ENCODE peak calls at places on chromosomes 13 and 19, in ten cellular contexts. One of them, this sample, is unnamed.

GRCh38 chr19:16885166-16885565 is 3.6 kb upstream of the F2RL3 start:
- DNase-seq in mucosa of descending colon: no peak
- DNase-seq in neural crest cell: no peak
- DNase-seq in mesendoderm: no peak
- DNase-seq in hepatocyte: no peak
- DNase-seq in upper lobe of left lung: no peak
- DNase-seq in activated T-cell treated with anti-CD3 and anti-CD28 coated beads for 1 hour: no peak
- DNase-seq in glutamatergic neuron: no peak
- DNase-seq in H54: no peak
- DNase-seq in HEK293T: no peak
- DNase-seq in this sample: no peak

GRCh38 chr13:24135674-24136300 is 24.7 kb upstream of the SPATA13 start:
- DNase-seq in HEK293T: no peak
- DNase-seq in upper lobe of left lung: no peak
- DNase-seq in glutamatergic neuron: no peak
- DNase-seq in H54: no peak
- DNase-seq in hepatocyte: no peak
- DNase-seq in activated T-cell treated with anti-CD3 and anti-CD28 coated beads for 1 hour: no peak
- DNase-seq in mucosa of descending colon: no peak
- DNase-seq in neural crest cell: no peak
- DNase-seq in mesendoderm: no peak
- DNase-seq in this sample: no peak

GRCh38 chr19:44692379-44692721 is 6.6 kb upstream of the CEACAM16 start:
- DNase-seq in upper lobe of left lung: no peak
- DNase-seq in hepatocyte: no peak
- DNase-seq in activated T-cell treated with anti-CD3 and anti-CD28 coated beads for 1 hour: no peak
- DNase-seq in mesendoderm: no peak
- DNase-seq in H54: no peak
- DNase-seq in neural crest cell: no peak
- DNase-seq in mucosa of descending colon: no peak
- DNase-seq in glutamatergic neuron: no peak
- DNase-seq in HEK293T: no peak
- DNase-seq in this sample: no peak

GRCh38 chr13:107562222-107562621 is 653.1 kb downstream of the LIG4 start:
- DNase-seq in glutamatergic neuron: no peak
- DNase-seq in upper lobe of left lung: no peak
- DNase-seq in activated T-cell treated with anti-CD3 and anti-CD28 coated beads for 1 hour: no peak
- DNase-seq in mesendoderm: peak
- DNase-seq in mucosa of descending colon: no peak
- DNase-seq in H54: no peak
- DNase-seq in hepatocyte: no peak
- DNase-seq in HEK293T: no peak
- DNase-seq in neural crest cell: no peak
- DNase-seq in this sample: no peak

GRCh38 chr19:32691291-32691951 is at the start of gene NUDT19:
- DNase-seq in H54: peak
- DNase-seq in glutamatergic neuron: peak
- DNase-seq in activated T-cell treated with anti-CD3 and anti-CD28 coated beads for 1 hour: peak
- DNase-seq in upper lobe of left lung: peak
- DNase-seq in HEK293T: peak
- DNase-seq in hepatocyte: peak
- DNase-seq in mucosa of descending colon: peak
- DNase-seq in mesendoderm: no peak
- DNase-seq in neural crest cell: peak
- DNase-seq in this sample: peak

GRCh38 chr19:48862827-48863226 is 5.6 kb downstream of the PLEKHA4 start:
- DNase-seq in H54: no peak
- DNase-seq in glutamatergic neuron: no peak
- DNase-seq in neural crest cell: no peak
- DNase-seq in mesendoderm: no peak
- DNase-seq in upper lobe of left lung: no peak
- DNase-seq in activated T-cell treated with anti-CD3 and anti-CD28 coated beads for 1 hour: no peak
- DNase-seq in mucosa of descending colon: no peak
- DNase-seq in hepatocyte: no peak
- DNase-seq in HEK293T: no peak
- DNase-seq in this sample: no peak

GRCh38 chr19:40450664-40451063 is 6.5 kb upstream of the SERTAD3 start:
- DNase-seq in glutamatergic neuron: no peak
- DNase-seq in H54: no peak
- DNase-seq in mesendoderm: no peak
- DNase-seq in upper lobe of left lung: no peak
- DNase-seq in neural crest cell: no peak
- DNase-seq in mucosa of descending colon: no peak
- DNase-seq in activated T-cell treated with anti-CD3 and anti-CD28 coated beads for 1 hour: no peak
- DNase-seq in hepatocyte: no peak
- DNase-seq in HEK293T: no peak
- DNase-seq in this sample: no peak

GRCh38 chr19:19591133-19591825 is 27.2 kb downstream of the PBX4 start:
- DNase-seq in mesendoderm: peak
- DNase-seq in mucosa of descending colon: peak
- DNase-seq in upper lobe of left lung: no peak
- DNase-seq in HEK293T: no peak
- DNase-seq in activated T-cell treated with anti-CD3 and anti-CD28 coated beads for 1 hour: peak
- DNase-seq in neural crest cell: no peak
- DNase-seq in glutamatergic neuron: no peak
- DNase-seq in H54: peak
- DNase-seq in hepatocyte: peak
- DNase-seq in this sample: no peak

GRCh38 chr13:96492758-96493157 is 402.9 kb downstream of the HS6ST3 start:
- DNase-seq in activated T-cell treated with anti-CD3 and anti-CD28 coated beads for 1 hour: no peak
- DNase-seq in H54: no peak
- DNase-seq in HEK293T: no peak
- DNase-seq in hepatocyte: no peak
- DNase-seq in glutamatergic neuron: no peak
- DNase-seq in mucosa of descending colon: no peak
- DNase-seq in mesendoderm: no peak
- DNase-seq in neural crest cell: no peak
- DNase-seq in upper lobe of left lung: no peak
- DNase-seq in this sample: no peak

GRCh38 chr13:71359641-71360040 is 507.4 kb downstream of the DACH1 start:
- DNase-seq in HEK293T: no peak
- DNase-seq in H54: no peak
- DNase-seq in neural crest cell: no peak
- DNase-seq in mucosa of descending colon: no peak
- DNase-seq in activated T-cell treated with anti-CD3 and anti-CD28 coated beads for 1 hour: no peak
- DNase-seq in glutamatergic neuron: no peak
- DNase-seq in upper lobe of left lung: no peak
- DNase-seq in hepatocyte: no peak
- DNase-seq in mesendoderm: no peak
- DNase-seq in this sample: no peak

GRCh38 chr19:16062789-16063188 is 13.5 kb upstream of the TPM4 start:
- DNase-seq in HEK293T: peak
- DNase-seq in upper lobe of left lung: no peak
- DNase-seq in mesendoderm: peak
- DNase-seq in neural crest cell: peak
- DNase-seq in activated T-cell treated with anti-CD3 and anti-CD28 coated beads for 1 hour: peak
- DNase-seq in mucosa of descending colon: peak
- DNase-seq in hepatocyte: peak
- DNase-seq in H54: no peak
- DNase-seq in glutamatergic neuron: peak
- DNase-seq in this sample: peak

GRCh38 chr13:50236898-50237318 is 221.7 kb downstream of the KCNRG start:
- DNase-seq in HEK293T: no peak
- DNase-seq in hepatocyte: no peak
- DNase-seq in glutamatergic neuron: no peak
- DNase-seq in activated T-cell treated with anti-CD3 and anti-CD28 coated beads for 1 hour: no peak
- DNase-seq in neural crest cell: no peak
- DNase-seq in mucosa of descending colon: no peak
- DNase-seq in mesendoderm: no peak
- DNase-seq in upper lobe of left lung: no peak
- DNase-seq in H54: no peak
- DNase-seq in this sample: no peak

GRCh38 chr13:75329097-75329496 is 152.9 kb downstream of the TBC1D4 start:
- DNase-seq in activated T-cell treated with anti-CD3 and anti-CD28 coated beads for 1 hour: no peak
- DNase-seq in hepatocyte: no peak
- DNase-seq in neural crest cell: no peak
- DNase-seq in H54: no peak
- DNase-seq in mucosa of descending colon: no peak
- DNase-seq in upper lobe of left lung: no peak
- DNase-seq in glutamatergic neuron: no peak
- DNase-seq in HEK293T: no peak
- DNase-seq in mesendoderm: no peak
- DNase-seq in this sample: no peak

GRCh38 chr13:73072501-73072900 is 13.7 kb downstream of the KLF5 start:
- DNase-seq in mucosa of descending colon: no peak
- DNase-seq in upper lobe of left lung: no peak
- DNase-seq in HEK293T: no peak
- DNase-seq in hepatocyte: no peak
- DNase-seq in neural crest cell: no peak
- DNase-seq in glutamatergic neuron: no peak
- DNase-seq in activated T-cell treated with anti-CD3 and anti-CD28 coated beads for 1 hour: no peak
- DNase-seq in mesendoderm: no peak
- DNase-seq in H54: no peak
- DNase-seq in this sample: no peak

GRCh38 chr13:110636701-110637201 is 21.4 kb downstream of the NAXD start:
- DNase-seq in glutamatergic neuron: no peak
- DNase-seq in H54: no peak
- DNase-seq in mesendoderm: no peak
- DNase-seq in HEK293T: no peak
- DNase-seq in activated T-cell treated with anti-CD3 and anti-CD28 coated beads for 1 hour: no peak
- DNase-seq in neural crest cell: no peak
- DNase-seq in mucosa of descending colon: no peak
- DNase-seq in upper lobe of left lung: no peak
- DNase-seq in hepatocyte: no peak
- DNase-seq in this sample: no peak

GRCh38 chr19:19817357-19817756 is 4.2 kb downstream of the ZNF506 start:
- DNase-seq in mucosa of descending colon: no peak
- DNase-seq in mesendoderm: peak
- DNase-seq in hepatocyte: no peak
- DNase-seq in activated T-cell treated with anti-CD3 and anti-CD28 coated beads for 1 hour: peak
- DNase-seq in glutamatergic neuron: no peak
- DNase-seq in neural crest cell: no peak
- DNase-seq in upper lobe of left lung: no peak
- DNase-seq in HEK293T: no peak
- DNase-seq in H54: no peak
- DNase-seq in this sample: peak

GRCh38 chr13:41670873-41671443 is 213.6 kb downstream of the RGCC start:
- DNase-seq in activated T-cell treated with anti-CD3 and anti-CD28 coated beads for 1 hour: no peak
- DNase-seq in neural crest cell: no peak
- DNase-seq in hepatocyte: no peak
- DNase-seq in HEK293T: no peak
- DNase-seq in H54: no peak
- DNase-seq in mesendoderm: no peak
- DNase-seq in upper lobe of left lung: no peak
- DNase-seq in glutamatergic neuron: no peak
- DNase-seq in mucosa of descending colon: no peak
- DNase-seq in this sample: no peak

GRCh38 chr19:43476606-43477005 is 11.2 kb upstream of the LYPD3 start:
- DNase-seq in HEK293T: no peak
- DNase-seq in upper lobe of left lung: no peak
- DNase-seq in activated T-cell treated with anti-CD3 and anti-CD28 coated beads for 1 hour: no peak
- DNase-seq in neural crest cell: no peak
- DNase-seq in hepatocyte: no peak
- DNase-seq in H54: peak
- DNase-seq in mucosa of descending colon: no peak
- DNase-seq in mesendoderm: peak
- DNase-seq in glutamatergic neuron: no peak
- DNase-seq in this sample: no peak

GRCh38 chr19:48372904-48373303 is 8.7 kb downstream of the SYNGR4 start:
- DNase-seq in mucosa of descending colon: peak
- DNase-seq in upper lobe of left lung: no peak
- DNase-seq in mesendoderm: no peak
- DNase-seq in activated T-cell treated with anti-CD3 and anti-CD28 coated beads for 1 hour: no peak
- DNase-seq in glutamatergic neuron: no peak
- DNase-seq in hepatocyte: no peak
- DNase-seq in HEK293T: no peak
- DNase-seq in H54: no peak
- DNase-seq in neural crest cell: no peak
- DNase-seq in this sample: no peak

GRCh38 chr13:51806571-51806970 is 2.6 kb upstream of the DHRS12 start:
- DNase-seq in upper lobe of left lung: no peak
- DNase-seq in neural crest cell: no peak
- DNase-seq in glutamatergic neuron: no peak
- DNase-seq in mucosa of descending colon: no peak
- DNase-seq in mesendoderm: peak
- DNase-seq in H54: no peak
- DNase-seq in hepatocyte: no peak
- DNase-seq in HEK293T: no peak
- DNase-seq in activated T-cell treated with anti-CD3 and anti-CD28 coated beads for 1 hour: no peak
- DNase-seq in this sample: no peak

GRCh38 chr19:13076787-13077186 is 25.9 kb downstream of the LYL1 start:
- DNase-seq in upper lobe of left lung: no peak
- DNase-seq in mesendoderm: no peak
- DNase-seq in activated T-cell treated with anti-CD3 and anti-CD28 coated beads for 1 hour: no peak
- DNase-seq in H54: no peak
- DNase-seq in hepatocyte: no peak
- DNase-seq in glutamatergic neuron: no peak
- DNase-seq in neural crest cell: no peak
- DNase-seq in mucosa of descending colon: no peak
- DNase-seq in HEK293T: no peak
- DNase-seq in this sample: no peak

GRCh38 chr13:43986395-43986794 is 106.7 kb downstream of the LACC1 start:
- DNase-seq in glutamatergic neuron: no peak
- DNase-seq in mucosa of descending colon: no peak
- DNase-seq in activated T-cell treated with anti-CD3 and anti-CD28 coated beads for 1 hour: no peak
- DNase-seq in H54: no peak
- DNase-seq in upper lobe of left lung: no peak
- DNase-seq in hepatocyte: peak
- DNase-seq in neural crest cell: no peak
- DNase-seq in HEK293T: no peak
- DNase-seq in mesendoderm: no peak
- DNase-seq in this sample: no peak

GRCh38 chr13:109135018-109135417 is 505.6 kb downstream of the MYO16 start:
- DNase-seq in HEK293T: no peak
- DNase-seq in neural crest cell: no peak
- DNase-seq in mesendoderm: peak
- DNase-seq in activated T-cell treated with anti-CD3 and anti-CD28 coated beads for 1 hour: no peak
- DNase-seq in upper lobe of left lung: no peak
- DNase-seq in hepatocyte: no peak
- DNase-seq in H54: no peak
- DNase-seq in mucosa of descending colon: no peak
- DNase-seq in glutamatergic neuron: no peak
- DNase-seq in this sample: no peak

GRCh38 chr13:113548778-113549621 is 35.6 kb upstream of the TFDP1 start:
- DNase-seq in activated T-cell treated with anti-CD3 and anti-CD28 coated beads for 1 hour: no peak
- DNase-seq in mucosa of descending colon: no peak
- DNase-seq in neural crest cell: no peak
- DNase-seq in H54: no peak
- DNase-seq in mesendoderm: no peak
- DNase-seq in upper lobe of left lung: no peak
- DNase-seq in glutamatergic neuron: peak
- DNase-seq in HEK293T: no peak
- DNase-seq in hepatocyte: no peak
- DNase-seq in this sample: no peak

GRCh38 chr19:31555634-31556215 is 206.5 kb upstream of the TSHZ3 start:
- DNase-seq in activated T-cell treated with anti-CD3 and anti-CD28 coated beads for 1 hour: no peak
- DNase-seq in HEK293T: no peak
- DNase-seq in mesendoderm: no peak
- DNase-seq in upper lobe of left lung: peak
- DNase-seq in neural crest cell: no peak
- DNase-seq in mucosa of descending colon: no peak
- DNase-seq in glutamatergic neuron: no peak
- DNase-seq in hepatocyte: peak
- DNase-seq in H54: no peak
- DNase-seq in this sample: no peak

GRCh38 chr19:54255105-54255775 is 1.8 kb downstream of the LILRB5 start:
- DNase-seq in glutamatergic neuron: no peak
- DNase-seq in H54: no peak
- DNase-seq in neural crest cell: no peak
- DNase-seq in activated T-cell treated with anti-CD3 and anti-CD28 coated beads for 1 hour: no peak
- DNase-seq in hepatocyte: no peak
- DNase-seq in mesendoderm: peak
- DNase-seq in HEK293T: no peak
- DNase-seq in mucosa of descending colon: no peak
- DNase-seq in upper lobe of left lung: no peak
- DNase-seq in this sample: no peak

GRCh38 chr19:13441810-13442512 is 64.3 kb downstream of the CACNA1A start:
- DNase-seq in glutamatergic neuron: no peak
- DNase-seq in H54: peak
- DNase-seq in mucosa of descending colon: peak
- DNase-seq in neural crest cell: peak
- DNase-seq in mesendoderm: peak
- DNase-seq in hepatocyte: peak
- DNase-seq in activated T-cell treated with anti-CD3 and anti-CD28 coated beads for 1 hour: peak
- DNase-seq in HEK293T: peak
- DNase-seq in upper lobe of left lung: no peak
- DNase-seq in this sample: peak

GRCh38 chr13:114140909-114141255 is 8.5 kb upstream of the RASA3 start:
- DNase-seq in hepatocyte: no peak
- DNase-seq in glutamatergic neuron: no peak
- DNase-seq in mesendoderm: no peak
- DNase-seq in upper lobe of left lung: no peak
- DNase-seq in activated T-cell treated with anti-CD3 and anti-CD28 coated beads for 1 hour: peak
- DNase-seq in mucosa of descending colon: no peak
- DNase-seq in neural crest cell: no peak
- DNase-seq in H54: no peak
- DNase-seq in HEK293T: no peak
- DNase-seq in this sample: no peak